ENCODE peak calls at places on chromosomes 2 and 18, in four cellular contexts. One of them, this sample, is unnamed.

GRCh38 chr2:48471048-48471474 is 58.9 kb upstream of the STON1 start:
- DNase-seq in CD4-positive, alpha-beta T cell: no peak
- DNase-seq in kidney: no peak
- DNase-seq in heart right ventricle: peak
- DNase-seq in this sample: peak

GRCh38 chr18:79573921-79574491 is 105.6 kb upstream of the CTDP1 start:
- DNase-seq in heart right ventricle: no peak
- DNase-seq in CD4-positive, alpha-beta T cell: no peak
- DNase-seq in kidney: peak
- DNase-seq in this sample: no peak

GRCh38 chr18:7158201-7158600 is 40.6 kb upstream of the LAMA1 start:
- DNase-seq in CD4-positive, alpha-beta T cell: no peak
- DNase-seq in kidney: no peak
- DNase-seq in heart right ventricle: no peak
- DNase-seq in this sample: no peak

GRCh38 chr2:110732422-110733413 is at the start of gene ACOXL:
- DNase-seq in heart right ventricle: no peak
- DNase-seq in kidney: peak
- DNase-seq in CD4-positive, alpha-beta T cell: peak
- DNase-seq in this sample: no peak

GRCh38 chr18:10131036-10131774 is 217.4 kb downstream of the VAPA start:
- DNase-seq in CD4-positive, alpha-beta T cell: no peak
- DNase-seq in heart right ventricle: no peak
- DNase-seq in kidney: no peak
- DNase-seq in this sample: no peak

GRCh38 chr2:27284989-27285388 is 2.8 kb downstream of the TRIM54 start:
- DNase-seq in CD4-positive, alpha-beta T cell: no peak
- DNase-seq in kidney: no peak
- DNase-seq in heart right ventricle: no peak
- DNase-seq in this sample: no peak

GRCh38 chr2:49770919-49771318 is 616.6 kb upstream of the FSHR start:
- DNase-seq in CD4-positive, alpha-beta T cell: no peak
- DNase-seq in heart right ventricle: peak
- DNase-seq in kidney: no peak
- DNase-seq in this sample: no peak

GRCh38 chr2:54519841-54520459 is 63.8 kb downstream of the SPTBN1 start:
- DNase-seq in heart right ventricle: no peak
- DNase-seq in kidney: no peak
- DNase-seq in CD4-positive, alpha-beta T cell: no peak
- DNase-seq in this sample: no peak

GRCh38 chr2:238169021-238169707 is 10.4 kb downstream of the ERFE start:
- DNase-seq in kidney: no peak
- DNase-seq in heart right ventricle: no peak
- DNase-seq in CD4-positive, alpha-beta T cell: no peak
- DNase-seq in this sample: peak

GRCh38 chr2:126220336-126220735 is 435.6 kb upstream of the GYPC start:
- DNase-seq in kidney: no peak
- DNase-seq in heart right ventricle: no peak
- DNase-seq in CD4-positive, alpha-beta T cell: no peak
- DNase-seq in this sample: no peak

GRCh38 chr2:145157626-145158025 is 637.7 kb upstream of the ZEB2 start:
- DNase-seq in kidney: no peak
- DNase-seq in CD4-positive, alpha-beta T cell: no peak
- DNase-seq in heart right ventricle: no peak
- DNase-seq in this sample: no peak

GRCh38 chr2:40353236-40353635 is 98.7 kb downstream of the SLC8A1 start:
- DNase-seq in kidney: no peak
- DNase-seq in CD4-positive, alpha-beta T cell: no peak
- DNase-seq in heart right ventricle: no peak
- DNase-seq in this sample: no peak

GRCh38 chr2:175709248-175709647 is 292.8 kb downstream of the LNPK start:
- DNase-seq in CD4-positive, alpha-beta T cell: no peak
- DNase-seq in kidney: no peak
- DNase-seq in heart right ventricle: no peak
- DNase-seq in this sample: no peak

GRCh38 chr2:33059452-33060156 is 112.9 kb downstream of the LTBP1 start:
- DNase-seq in CD4-positive, alpha-beta T cell: no peak
- DNase-seq in heart right ventricle: no peak
- DNase-seq in kidney: no peak
- DNase-seq in this sample: no peak

GRCh38 chr2:178397002-178397605 is 53.9 kb downstream of the PRKRA start:
- DNase-seq in kidney: no peak
- DNase-seq in CD4-positive, alpha-beta T cell: no peak
- DNase-seq in heart right ventricle: peak
- DNase-seq in this sample: peak

DNA sequence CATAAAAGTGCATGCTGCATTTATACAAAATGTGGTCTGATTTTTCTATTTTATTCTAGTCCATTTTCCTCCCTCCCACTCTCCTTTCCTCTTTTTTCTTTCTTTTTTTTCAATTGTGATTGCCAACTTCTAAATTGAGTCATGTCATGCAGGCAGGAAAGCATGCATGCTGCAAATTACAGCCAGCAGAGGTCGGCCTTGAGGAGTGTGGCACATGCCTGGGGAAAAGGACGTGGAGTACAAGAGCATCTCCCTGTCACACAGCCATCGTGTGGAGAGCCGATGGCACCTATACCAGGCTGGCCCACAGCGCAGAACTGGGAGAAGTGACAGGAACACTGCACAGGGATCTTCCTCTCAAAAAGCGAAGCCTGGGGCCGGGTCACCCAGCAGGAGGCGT is 17.8 kb downstream of the LCT start:
- DNase-seq in kidney: no peak
- DNase-seq in CD4-positive, alpha-beta T cell: no peak
- DNase-seq in heart right ventricle: no peak
- DNase-seq in this sample: peak
- TF ChIP-seq CTCF in kidney: no peak
- TF ChIP-seq CTCF in CD4-positive, alpha-beta T cell: peak
- TF ChIP-seq CTCF in heart right ventricle: no peak
- TF ChIP-seq CTCF in this sample: no peak

GRCh38 chr2:85728883-85729824 is 24.6 kb upstream of the ATOH8 start:
- DNase-seq in kidney: peak
- DNase-seq in heart right ventricle: peak
- DNase-seq in CD4-positive, alpha-beta T cell: peak
- DNase-seq in this sample: peak

GRCh38 chr2:85729825-85730510 is 23.8 kb upstream of the ATOH8 start:
- DNase-seq in heart right ventricle: no peak
- DNase-seq in kidney: no peak
- DNase-seq in CD4-positive, alpha-beta T cell: no peak
- DNase-seq in this sample: no peak

GRCh38 chr2:85725451-85725850 is 28.3 kb upstream of the ATOH8 start:
- DNase-seq in kidney: no peak
- DNase-seq in CD4-positive, alpha-beta T cell: no peak
- DNase-seq in heart right ventricle: no peak
- DNase-seq in this sample: no peak

GRCh38 chr2:85728342-85728741 is 25.4 kb upstream of the ATOH8 start:
- DNase-seq in kidney: no peak
- DNase-seq in CD4-positive, alpha-beta T cell: no peak
- DNase-seq in heart right ventricle: no peak
- DNase-seq in this sample: no peak

GRCh38 chr2:85727798-85728197 is 26.0 kb upstream of the ATOH8 start:
- DNase-seq in CD4-positive, alpha-beta T cell: no peak
- DNase-seq in heart right ventricle: no peak
- DNase-seq in kidney: no peak
- DNase-seq in this sample: no peak
- H3K27ac ChIP-seq in CD4-positive, alpha-beta T cell: no peak
- H3K27ac ChIP-seq in heart right ventricle: peak
- H3K27ac ChIP-seq in kidney: no peak
- H3K27ac ChIP-seq in this sample: no peak

DNA sequence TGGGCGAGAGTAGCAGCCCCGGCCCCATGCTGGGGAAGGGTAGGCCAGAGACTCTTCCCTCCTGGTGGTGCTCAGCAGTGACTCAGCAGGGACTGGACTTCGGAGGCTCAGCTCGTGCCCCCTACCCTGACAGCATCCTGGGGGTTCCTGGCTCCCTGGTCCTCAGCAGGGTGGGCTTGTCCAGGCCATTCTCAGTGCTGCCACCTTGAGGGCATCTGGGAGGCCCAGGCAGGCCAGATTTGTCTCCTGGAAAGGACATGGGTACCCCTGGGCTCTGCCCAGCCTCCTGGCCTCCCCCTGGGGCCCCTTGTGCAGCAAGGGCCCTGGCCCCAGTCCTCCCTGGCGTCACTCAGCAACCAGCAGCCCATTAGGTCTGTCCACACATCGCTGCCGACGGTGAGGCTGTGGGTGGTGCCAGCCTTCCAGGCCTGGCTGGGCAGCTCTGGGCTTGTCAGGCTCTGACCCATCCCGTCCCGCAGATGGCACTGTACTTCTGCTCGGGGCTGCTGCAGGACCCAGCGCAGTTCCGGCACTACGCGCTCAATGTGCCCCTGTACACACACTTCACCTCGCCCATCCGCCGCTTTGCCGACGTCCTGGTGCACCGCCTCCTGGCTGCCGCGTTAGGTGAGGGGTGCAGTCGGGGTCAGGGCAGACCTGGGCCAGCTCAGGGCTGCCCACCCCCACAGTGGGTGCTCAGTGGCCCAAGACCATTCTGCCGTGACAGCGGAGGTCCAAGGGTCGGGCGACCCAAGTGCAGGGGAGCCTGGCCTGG is 45.0 kb upstream of the ALPP start:
- DNase-seq in CD4-positive, alpha-beta T cell: no peak
- DNase-seq in kidney: peak
- DNase-seq in heart right ventricle: no peak
- DNase-seq in this sample: peak
- TF ChIP-seq CTCF in CD4-positive, alpha-beta T cell: no peak
- TF ChIP-seq CTCF in kidney: no peak
- TF ChIP-seq CTCF in heart right ventricle: no peak
- TF ChIP-seq CTCF in this sample: peak

DNA sequence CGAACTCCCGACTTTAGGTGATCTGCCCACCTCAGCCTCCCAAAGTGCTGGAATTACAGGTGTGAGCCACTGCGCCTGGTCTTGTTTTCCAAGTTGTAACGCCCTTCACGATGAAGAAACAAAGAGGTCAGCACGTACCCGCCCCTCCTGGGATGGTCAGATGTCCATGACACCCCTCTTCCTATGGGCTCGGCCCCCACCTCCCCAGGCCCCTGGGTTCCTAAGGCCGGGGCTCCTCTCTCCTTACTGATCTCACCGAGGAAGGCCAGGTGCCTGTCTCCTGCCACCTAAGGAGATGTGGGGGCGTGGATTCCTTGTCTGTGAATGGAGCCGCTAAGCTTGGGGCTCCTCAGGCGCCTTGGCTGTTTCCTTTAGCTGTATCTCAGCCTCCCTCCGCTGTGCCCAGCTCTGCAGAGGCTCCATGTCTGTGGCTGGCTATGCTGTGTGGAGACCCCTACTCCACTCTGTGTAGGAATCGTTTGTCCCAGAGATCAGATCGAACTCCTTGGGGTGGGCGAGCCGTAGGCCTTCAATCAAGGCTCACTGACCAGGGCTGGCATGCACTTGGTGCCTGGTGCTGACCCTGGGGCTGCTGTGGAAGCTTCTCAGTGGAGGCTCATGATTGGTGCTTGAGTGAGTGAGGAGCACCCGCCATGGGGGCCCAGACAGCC is 8.8 kb downstream of the COLEC11 start:
- DNase-seq in kidney: peak
- DNase-seq in heart right ventricle: no peak
- DNase-seq in CD4-positive, alpha-beta T cell: no peak
- DNase-seq in this sample: no peak
- H3K27ac ChIP-seq in kidney: no peak
- H3K27ac ChIP-seq in heart right ventricle: no peak
- H3K27ac ChIP-seq in CD4-positive, alpha-beta T cell: no peak
- H3K27ac ChIP-seq in this sample: no peak